ENCODE peak calls at places on chromosomes 5 and 9, in six cellular contexts. A is endodermal cell, I is cardiac muscle cell, W is endothelial cell, L is tibial artery, K is prostate gland. X is an unnamed sample.

GRCh38 chr9:92846662-92847145 is 31.1 kb downstream of the ZNF484 start:
- DNase-seq in A (no peak), I (no peak), W (no peak), L (no peak), K (no peak), X (no peak)

GRCh38 chr5:116451905-116452450 is 122.6 kb downstream of the SEMA6A start:
- DNase-seq in A (peak), I (no peak), W (no peak), L (no peak), K (no peak), X (no peak)

GRCh38 chr9:73349476-73349875 is 197.8 kb downstream of the ANXA1 start:
- DNase-seq in A (no peak), I (no peak), W (no peak), L (no peak), K (no peak), X (no peak)

GRCh38 chr5:160539431-160539830 is 117.8 kb downstream of the PTTG1 start:
- DNase-seq in A (peak), I (no peak), W (no peak), L (no peak), K (no peak), X (no peak)

GRCh38 chr5:93588586-93589347 is 5.7 kb downstream of the NR2F1 start:
- DNase-seq in A (no peak), I (no peak), W (no peak), L (no peak), K (no peak), X (no peak)

GRCh38 chr5:180594311-180595045 is 3.2 kb upstream of the SCGB3A1 start:
- DNase-seq in A (peak), I (no peak), W (no peak), L (peak), K (no peak), X (no peak)

GRCh38 chr9:71249729-71250317 is 128.4 kb upstream of the TRPM3 start:
- DNase-seq in A (peak), I (peak), W (peak), L (no peak), K (peak), X (no peak)

GRCh38 chr5:98769256-98770157 is 4.0 kb upstream of the RGMB start:
- DNase-seq in A (peak), I (peak), W (peak), L (peak), K (no peak), X (no peak)

GRCh38 chr9:98807070-98807810 is at the start of gene GALNT12:
- DNase-seq in A (peak), I (peak), W (peak), L (peak), K (no peak), X (no peak)

GRCh38 chr9:4297795-4298254 is 2.0 kb downstream of the GLIS3 start:
- DNase-seq in A (peak), I (peak), W (peak), L (peak), K (peak), X (peak)

GRCh38 chr5:76462097-76462702 is 59.1 kb downstream of the IQGAP2 start:
- DNase-seq in A (no peak), I (no peak), W (no peak), L (no peak), K (no peak), X (no peak)

GRCh38 chr9:28234899-28235277 is 661.6 kb upstream of the C9orf72 start:
- DNase-seq in A (peak), I (no peak), W (no peak), L (no peak), K (no peak), X (no peak)

GRCh38 chr5:14006823-14007510 is 62.5 kb upstream of the DNAH5 start:
- DNase-seq in A (no peak), I (no peak), W (no peak), L (no peak), K (no peak), X (no peak)

GRCh38 chr9:20558609-20559016 is 63.7 kb downstream of the MLLT3 start:
- DNase-seq in A (no peak), I (no peak), W (no peak), L (no peak), K (no peak), X (no peak)

GRCh38 chr5:168132186-168132585 is 159.3 kb upstream of the WWC1 start:
- DNase-seq in A (no peak), I (no peak), W (no peak), L (no peak), K (no peak), X (no peak)

GRCh38 chr5:76809141-76809540 is 9.7 kb upstream of the F2RL1 start:
- DNase-seq in A (peak), I (no peak), W (no peak), L (no peak), K (no peak), X (no peak)

GRCh38 chr5:136769900-136770684 is 404.7 kb upstream of the TRPC7 start:
- DNase-seq in A (peak), I (peak), W (peak), L (peak), K (peak), X (no peak)

GRCh38 chr5:36138900-36139683 is 12.6 kb downstream of the LMBRD2 start:
- DNase-seq in A (no peak), I (no peak), W (no peak), L (no peak), K (no peak), X (no peak)

GRCh38 chr5:43231977-43232376 is 40.0 kb downstream of the NIM1K start:
- DNase-seq in A (peak), I (no peak), W (no peak), L (no peak), K (peak), X (no peak)

GRCh38 chr9:34227445-34227844 is 48.6 kb downstream of the UBAP1 start:
- DNase-seq in A (no peak), I (no peak), W (no peak), L (no peak), K (no peak), X (no peak)

GRCh38 chr5:34686762-34687268 is 30.7 kb downstream of the RAI14 start:
- DNase-seq in A (peak), I (peak), W (no peak), L (peak), K (no peak), X (no peak)

GRCh38 chr5:3845249-3845648 is 249.6 kb downstream of the IRX1 start:
- DNase-seq in A (no peak), I (no peak), W (no peak), L (no peak), K (no peak), X (no peak)

GRCh38 chr5:82641362-82641988 is 363.3 kb upstream of the RPS23 start:
- DNase-seq in A (peak), I (peak), W (peak), L (peak), K (peak), X (peak)

GRCh38 chr5:38299585-38299984 is 41.2 kb downstream of the EGFLAM start:
- DNase-seq in A (no peak), I (no peak), W (no peak), L (no peak), K (no peak), X (no peak)

GRCh38 chr5:19734706-19735240 is 253.2 kb downstream of the CDH18 start:
- DNase-seq in A (no peak), I (no peak), W (no peak), L (no peak), K (no peak), X (no peak)

GRCh38 chr9:101376117-101376866 is 8.5 kb downstream of the BAAT start:
- DNase-seq in A (no peak), I (no peak), W (no peak), L (no peak), K (no peak), X (no peak)

GRCh38 chr5:124157320-124157719 is 589.1 kb downstream of the ZNF608 start:
- DNase-seq in A (no peak), I (no peak), W (no peak), L (no peak), K (no peak), X (no peak)

GRCh38 chr9:98575379-98576346 is 133.1 kb downstream of the GABBR2 start:
- DNase-seq in A (peak), I (no peak), W (no peak), L (no peak), K (no peak), X (no peak)

GRCh38 chr9:33139421-33140228 is 27.5 kb downstream of the B4GALT1 start:
- DNase-seq in A (no peak), I (peak), W (no peak), L (peak), K (no peak), X (peak)

GRCh38 chr5:133434336-133434735 is 178.0 kb downstream of the FSTL4 start:
- DNase-seq in A (no peak), I (no peak), W (no peak), L (no peak), K (no peak), X (no peak)

GRCh38 chr5:11619339-11620028 is 284.8 kb downstream of the CTNND2 start:
- DNase-seq in A (no peak), I (peak), W (no peak), L (no peak), K (peak), X (no peak)

GRCh38 chr5:169910393-169910792 is 69.9 kb downstream of the INSYN2B start:
- DNase-seq in A (no peak), I (no peak), W (no peak), L (no peak), K (no peak), X (no peak)

GRCh38 chr5:107217721-107218130 is 453.0 kb downstream of the EFNA5 start:
- DNase-seq in A (no peak), I (no peak), W (no peak), L (peak), K (peak), X (no peak)

GRCh38 chr9:131027048-131027871 is 18.3 kb downstream of the LAMC3 start:
- DNase-seq in A (peak), I (no peak), W (no peak), L (no peak), K (no peak), X (no peak)

GRCh38 chr5:73908440-73908839 is 282.4 kb downstream of the ARHGEF28 start:
- DNase-seq in A (no peak), I (no peak), W (no peak), L (no peak), K (no peak), X (no peak)

GRCh38 chr5:84494453-84494852 is 109.8 kb upstream of the EDIL3 start:
- DNase-seq in A (no peak), I (no peak), W (no peak), L (no peak), K (no peak), X (no peak)

GRCh38 chr5:32618962-32619361 is 33.6 kb downstream of the SUB1 start:
- DNase-seq in A (no peak), I (no peak), W (no peak), L (no peak), K (no peak), X (no peak)

GRCh38 chr5:141732417-141732816 is 50.4 kb upstream of the ARAP3 start:
- DNase-seq in A (no peak), I (no peak), W (no peak), L (no peak), K (no peak), X (no peak)

GRCh38 chr9:18427691-18428090 is 46.3 kb upstream of the ADAMTSL1 start:
- DNase-seq in A (no peak), I (no peak), W (no peak), L (no peak), K (no peak), X (no peak)

GRCh38 chr5:5880364-5880763 is 457.9 kb downstream of the ICE1 start:
- DNase-seq in A (no peak), I (no peak), W (no peak), L (no peak), K (no peak), X (no peak)

GRCh38 chr9:96441798-96442445 is 8.0 kb upstream of the HABP4 start:
- DNase-seq in A (no peak), I (peak), W (peak), L (no peak), K (no peak), X (no peak)
- TF ChIP-seq CTCF in A (peak), I (peak), W (peak), L (no peak), K (no peak), X (peak)

GRCh38 chr9:105148328-105149006 is 96.0 kb upstream of the SLC44A1 start:
- DNase-seq in A (peak), I (no peak), W (peak), L (no peak), K (no peak), X (no peak)
- TF ChIP-seq CTCF in A (peak), I (peak), W (no peak), L (no peak), K (no peak), X (no peak)

GRCh38 chr5:111463304-111463703 is 49.0 kb downstream of the STARD4 start:
- DNase-seq in A (no peak), I (no peak), W (no peak), L (no peak), K (no peak), X (no peak)

GRCh38 chr5:111461934-111462333 is 50.4 kb downstream of the STARD4 start:
- DNase-seq in A (no peak), I (no peak), W (no peak), L (no peak), K (no peak), X (no peak)

DNA sequence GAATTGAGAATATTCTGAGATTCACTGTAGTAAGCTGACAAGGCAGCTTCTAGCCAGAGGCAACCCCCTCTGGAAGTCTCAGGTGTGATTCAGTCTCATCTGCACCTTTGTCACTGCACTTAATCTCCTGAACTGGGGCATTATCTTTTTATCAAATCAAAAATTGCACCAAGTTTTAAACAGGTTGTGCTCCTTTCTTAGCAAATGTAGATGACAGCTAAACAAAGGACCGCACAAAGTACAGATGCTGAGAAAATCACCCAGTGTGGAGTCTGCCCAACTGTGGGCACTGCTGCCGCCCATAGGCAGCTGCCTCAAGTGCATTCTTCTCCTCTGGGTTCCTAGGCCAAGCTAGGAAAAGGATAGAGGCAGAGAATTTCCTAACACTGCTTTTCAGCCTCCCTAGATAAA is 51.1 kb downstream of the STARD4 start:
- DNase-seq in A (peak), I (peak), W (peak), L (no peak), K (no peak), X (no peak)
- TF ChIP-seq CTCF in A (peak), I (peak), W (no peak), L (no peak), K (no peak), X (no peak)

GRCh38 chr5:113081091-113081490 is 104.5 kb downstream of the DCP2 start:
- DNase-seq in A (peak), I (peak), W (no peak), L (no peak), K (no peak), X (no peak)

GRCh38 chr5:113081881-113082546 is 105.4 kb downstream of the DCP2 start:
- DNase-seq in A (no peak), I (no peak), W (no peak), L (no peak), K (no peak), X (no peak)

GRCh38 chr5:113085084-113085414 is 108.5 kb downstream of the DCP2 start:
- DNase-seq in A (no peak), I (no peak), W (no peak), L (no peak), K (no peak), X (no peak)

GRCh38 chr5:113082547-113082905 is 105.9 kb downstream of the DCP2 start:
- DNase-seq in A (no peak), I (no peak), W (no peak), L (no peak), K (no peak), X (no peak)

GRCh38 chr5:113084402-113085083 is 107.9 kb downstream of the DCP2 start:
- DNase-seq in A (no peak), I (peak), W (no peak), L (no peak), K (no peak), X (no peak)
- TF ChIP-seq CTCF in A (no peak), I (no peak), W (no peak), L (no peak), K (no peak), X (no peak)

GRCh38 chr9:2117527-2117926 is 102.4 kb downstream of the SMARCA2 start:
- DNase-seq in A (no peak), I (no peak), W (no peak), L (no peak), K (no peak), X (no peak)

GRCh38 chr9:2119490-2120046 is 104.4 kb downstream of the SMARCA2 start:
- DNase-seq in A (no peak), I (no peak), W (no peak), L (peak), K (no peak), X (no peak)

GRCh38 chr9:2120926-2121689 is 106.0 kb downstream of the SMARCA2 start:
- DNase-seq in A (no peak), I (no peak), W (no peak), L (no peak), K (no peak), X (no peak)

GRCh38 chr9:2116073-2116472 is 100.9 kb downstream of the SMARCA2 start:
- DNase-seq in A (peak), I (no peak), W (peak), L (no peak), K (no peak), X (no peak)
- TF ChIP-seq CTCF in A (peak), I (peak), W (peak), L (no peak), K (peak), X (peak)

X was measured in CD14-positive monocyte.